ENCODE peak calls at places on chromosomes 7 and 10, in seven cellular contexts. R is sciatic nerve, D is substantia nigra, J is left ventricle myocardium superior, F is adrenal gland, C is mesenteric fat pad, V is posterior vena cava. Y is an unnamed sample.

GRCh38 chr10:69861251-69862240 is 59.8 kb downstream of the COL13A1 start:
- DNase-seq in F (no peak), C (no peak), R (no peak), V (no peak), D (no peak), J (no peak), Y (no peak)

GRCh38 chr10:102408728-102409603 is 9.6 kb downstream of the PSD start:
- DNase-seq in R (peak; percentile 64), J (no peak), C (no peak), D (no peak), F (no peak), V (no peak), Y (peak; percentile 79)

GRCh38 chr10:56012146-56012545 is 348.9 kb downstream of the ZWINT start:
- DNase-seq in C (no peak), R (no peak), F (no peak), V (no peak), D (no peak), J (no peak), Y (no peak)

GRCh38 chr7:28466341-28466740 is 54.0 kb downstream of the CREB5 start:
- DNase-seq in C (no peak), R (no peak), J (no peak), V (no peak), D (no peak), F (no peak), Y (no peak)

GRCh38 chr10:117462424-117462792 is 80.1 kb upstream of the EMX2 start:
- DNase-seq in D (no peak), J (no peak), F (no peak), C (no peak), R (no peak), V (no peak), Y (no peak)

GRCh38 chr7:150382123-150382843 is 3.2 kb downstream of the ZNF775 start:
- DNase-seq in C (no peak), D (no peak), J (no peak), V (no peak), F (no peak), R (no peak), Y (no peak)

GRCh38 chr7:7491044-7491443 is 44.6 kb downstream of the COL28A1 start:
- DNase-seq in J (no peak), C (no peak), F (no peak), D (no peak), V (no peak), R (no peak), Y (no peak)

GRCh38 chr10:600876-601275 is 88.6 kb downstream of the DIP2C start:
- DNase-seq in D (no peak), J (no peak), F (no peak), V (peak; percentile 40), C (no peak), R (no peak), Y (no peak)

GRCh38 chr7:10237306-10237705 is 736.4 kb upstream of the PHF14 start:
- DNase-seq in D (no peak), J (peak; percentile 22), V (no peak), F (no peak), R (no peak), C (no peak), Y (no peak)

GRCh38 chr7:99374121-99375064 is at the start of gene ARPC1B:
- DNase-seq in F (peak; percentile 88), J (peak; percentile 90), C (peak; percentile 96), D (peak; percentile 46), R (peak; percentile 89), V (peak; percentile 95), Y (peak; percentile 76)

GRCh38 chr7:66016131-66016461 is 34.1 kb upstream of the GUSB start:
- DNase-seq in V (no peak), R (no peak), F (no peak), J (no peak), C (no peak), D (no peak), Y (no peak)

Y was measured in CD4-positive, alpha-beta T cell.